ENCODE peak calls at places on chromosomes 16 and 17, in seven cellular contexts. One of them, this sample, is unnamed.

GRCh38 chr17:75411328-75412067 is 6.0 kb upstream of the GRB2 start:
- DNase-seq in ELR: no peak
- DNase-seq in NCI-H1105 treated with DMSO at 0.1 percent for 48 hours: no peak
- DNase-seq in KG1: peak; percentile 64
- DNase-seq in KBM-7: peak; percentile 91
- DNase-seq in psoas muscle: no peak
- DNase-seq in glutamatergic neuron: no peak
- DNase-seq in this sample: no peak

GRCh38 chr17:61201211-61201610 is 198.4 kb upstream of the TBX2 start:
- DNase-seq in NCI-H1105 treated with DMSO at 0.1 percent for 48 hours: no peak
- DNase-seq in psoas muscle: no peak
- DNase-seq in KG1: no peak
- DNase-seq in KBM-7: no peak
- DNase-seq in glutamatergic neuron: no peak
- DNase-seq in ELR: peak; percentile 97
- DNase-seq in this sample: peak; percentile 82

GRCh38 chr17:78110363-78111011 is 18.1 kb downstream of the TMC6 start:
- DNase-seq in NCI-H1105 treated with DMSO at 0.1 percent for 48 hours: no peak
- DNase-seq in KBM-7: no peak
- DNase-seq in KG1: no peak
- DNase-seq in psoas muscle: peak; percentile 65
- DNase-seq in glutamatergic neuron: no peak
- DNase-seq in ELR: no peak
- DNase-seq in this sample: no peak

GRCh38 chr16:78993342-78993741 is 607.2 kb downstream of the MAF start:
- DNase-seq in KBM-7: no peak
- DNase-seq in ELR: no peak
- DNase-seq in psoas muscle: no peak
- DNase-seq in glutamatergic neuron: no peak
- DNase-seq in KG1: no peak
- DNase-seq in NCI-H1105 treated with DMSO at 0.1 percent for 48 hours: peak; percentile 90
- DNase-seq in this sample: no peak

GRCh38 chr17:3913531-3914318 is 2.5 kb downstream of the P2RX1 start:
- DNase-seq in KG1: no peak
- DNase-seq in glutamatergic neuron: peak; percentile 91
- DNase-seq in ELR: peak; percentile 82
- DNase-seq in psoas muscle: peak; percentile 79
- DNase-seq in KBM-7: peak; percentile 86
- DNase-seq in NCI-H1105 treated with DMSO at 0.1 percent for 48 hours: peak; percentile 41
- DNase-seq in this sample: peak; percentile 78

GRCh38 chr17:70523407-70523806 is 354.1 kb downstream of the KCNJ2 start:
- DNase-seq in KBM-7: no peak
- DNase-seq in ELR: peak; percentile 15
- DNase-seq in glutamatergic neuron: no peak
- DNase-seq in NCI-H1105 treated with DMSO at 0.1 percent for 48 hours: peak; percentile 58
- DNase-seq in KG1: no peak
- DNase-seq in psoas muscle: no peak
- DNase-seq in this sample: no peak

GRCh38 chr16:4574919-4575705 is 19.0 kb downstream of the C16orf96 start:
- DNase-seq in ELR: no peak
- DNase-seq in glutamatergic neuron: no peak
- DNase-seq in psoas muscle: no peak
- DNase-seq in NCI-H1105 treated with DMSO at 0.1 percent for 48 hours: no peak
- DNase-seq in KBM-7: peak; percentile 39
- DNase-seq in KG1: peak; percentile 28
- DNase-seq in this sample: no peak

GRCh38 chr17:2239882-2240430 is 63.6 kb downstream of the SMG6 start:
- DNase-seq in psoas muscle: peak; percentile 72
- DNase-seq in KG1: no peak
- DNase-seq in KBM-7: no peak
- DNase-seq in NCI-H1105 treated with DMSO at 0.1 percent for 48 hours: no peak
- DNase-seq in glutamatergic neuron: no peak
- DNase-seq in ELR: peak; percentile 91
- DNase-seq in this sample: peak; percentile 90

GRCh38 chr16:4945560-4946502 is 8.9 kb upstream of the PPL start:
- DNase-seq in glutamatergic neuron: no peak
- DNase-seq in NCI-H1105 treated with DMSO at 0.1 percent for 48 hours: no peak
- DNase-seq in psoas muscle: peak; percentile 70
- DNase-seq in KBM-7: no peak
- DNase-seq in ELR: peak; percentile 76
- DNase-seq in KG1: no peak
- DNase-seq in this sample: peak; percentile 97

GRCh38 chr17:8163978-8164814 is 1.4 kb upstream of the VAMP2 start:
- DNase-seq in NCI-H1105 treated with DMSO at 0.1 percent for 48 hours: no peak
- DNase-seq in ELR: peak; percentile 50
- DNase-seq in KBM-7: peak; percentile 93
- DNase-seq in psoas muscle: peak; percentile 85
- DNase-seq in glutamatergic neuron: peak; percentile 47
- DNase-seq in KG1: peak; percentile 10
- DNase-seq in this sample: peak; percentile 66

GRCh38 chr17:65270932-65271700 is 133.9 kb downstream of the RGS9 start:
- DNase-seq in KG1: no peak
- DNase-seq in NCI-H1105 treated with DMSO at 0.1 percent for 48 hours: no peak
- DNase-seq in ELR: no peak
- DNase-seq in glutamatergic neuron: no peak
- DNase-seq in KBM-7: no peak
- DNase-seq in psoas muscle: no peak
- DNase-seq in this sample: no peak

GRCh38 chr17:7912927-7913524 is 3.1 kb downstream of the RNF227 start:
- DNase-seq in glutamatergic neuron: no peak
- DNase-seq in ELR: peak; percentile 89
- DNase-seq in KG1: no peak
- DNase-seq in psoas muscle: no peak
- DNase-seq in NCI-H1105 treated with DMSO at 0.1 percent for 48 hours: peak; percentile 85
- DNase-seq in KBM-7: peak; percentile 89
- DNase-seq in this sample: peak; percentile 71

GRCh38 chr17:4477286-4477791 is 21.3 kb upstream of the SPNS2 start:
- DNase-seq in glutamatergic neuron: no peak
- DNase-seq in NCI-H1105 treated with DMSO at 0.1 percent for 48 hours: no peak
- DNase-seq in psoas muscle: no peak
- DNase-seq in KG1: no peak
- DNase-seq in KBM-7: no peak
- DNase-seq in ELR: peak; percentile 20
- DNase-seq in this sample: peak; percentile 40

GRCh38 chr17:19805006-19805405 is 56.9 kb upstream of the ALDH3A1 start:
- DNase-seq in NCI-H1105 treated with DMSO at 0.1 percent for 48 hours: no peak
- DNase-seq in KBM-7: no peak
- DNase-seq in ELR: no peak
- DNase-seq in glutamatergic neuron: no peak
- DNase-seq in psoas muscle: no peak
- DNase-seq in KG1: no peak
- DNase-seq in this sample: no peak

GRCh38 chr17:17751489-17751995 is 70.3 kb downstream of the RAI1 start:
- DNase-seq in ELR: no peak
- DNase-seq in KG1: peak; percentile 46
- DNase-seq in KBM-7: no peak
- DNase-seq in NCI-H1105 treated with DMSO at 0.1 percent for 48 hours: no peak
- DNase-seq in glutamatergic neuron: no peak
- DNase-seq in psoas muscle: no peak
- DNase-seq in this sample: no peak

GRCh38 chr17:12983986-12984932 is 33.6 kb downstream of the ELAC2 start:
- DNase-seq in glutamatergic neuron: no peak
- DNase-seq in psoas muscle: peak; percentile 86
- DNase-seq in KG1: no peak
- DNase-seq in NCI-H1105 treated with DMSO at 0.1 percent for 48 hours: no peak
- DNase-seq in ELR: peak; percentile 64
- DNase-seq in KBM-7: no peak
- DNase-seq in this sample: peak; percentile 52

GRCh38 chr16:49995720-49996119 is 29.3 kb upstream of the CNEP1R1 start:
- DNase-seq in glutamatergic neuron: no peak
- DNase-seq in NCI-H1105 treated with DMSO at 0.1 percent for 48 hours: no peak
- DNase-seq in KBM-7: no peak
- DNase-seq in ELR: no peak
- DNase-seq in psoas muscle: no peak
- DNase-seq in KG1: no peak
- DNase-seq in this sample: no peak

GRCh38 chr17:17785407-17785806 is 51.4 kb downstream of the SREBF1 start:
- DNase-seq in glutamatergic neuron: no peak
- DNase-seq in NCI-H1105 treated with DMSO at 0.1 percent for 48 hours: no peak
- DNase-seq in ELR: no peak
- DNase-seq in KBM-7: no peak
- DNase-seq in KG1: no peak
- DNase-seq in psoas muscle: peak; percentile 17
- DNase-seq in this sample: no peak

GRCh38 chr16:83581082-83581481 is 226.7 kb upstream of the HSBP1 start:
- DNase-seq in ELR: peak; percentile 39
- DNase-seq in psoas muscle: no peak
- DNase-seq in glutamatergic neuron: no peak
- DNase-seq in KBM-7: no peak
- DNase-seq in NCI-H1105 treated with DMSO at 0.1 percent for 48 hours: no peak
- DNase-seq in KG1: no peak
- DNase-seq in this sample: no peak

GRCh38 chr17:44222112-44222869 is 2.8 kb upstream of the UBTF start:
- DNase-seq in glutamatergic neuron: peak; percentile 72
- DNase-seq in psoas muscle: peak; percentile 79
- DNase-seq in KG1: no peak
- DNase-seq in KBM-7: peak; percentile 69
- DNase-seq in ELR: peak; percentile 86
- DNase-seq in NCI-H1105 treated with DMSO at 0.1 percent for 48 hours: peak; percentile 84
- DNase-seq in this sample: peak; percentile 38

GRCh38 chr17:78979780-78980623 is at the start of gene LGALS3BP:
- DNase-seq in psoas muscle: peak; percentile 74
- DNase-seq in glutamatergic neuron: no peak
- DNase-seq in KBM-7: no peak
- DNase-seq in NCI-H1105 treated with DMSO at 0.1 percent for 48 hours: peak; percentile 86
- DNase-seq in ELR: peak; percentile 82
- DNase-seq in KG1: no peak
- DNase-seq in this sample: peak; percentile 93

GRCh38 chr16:59699786-59700185 is 965.7 kb upstream of the GOT2 start:
- DNase-seq in psoas muscle: no peak
- DNase-seq in KG1: no peak
- DNase-seq in glutamatergic neuron: no peak
- DNase-seq in KBM-7: no peak
- DNase-seq in NCI-H1105 treated with DMSO at 0.1 percent for 48 hours: no peak
- DNase-seq in ELR: no peak
- DNase-seq in this sample: no peak

GRCh38 chr17:60135951-60136666 is 13.7 kb upstream of the CA4 start:
- DNase-seq in KBM-7: no peak
- DNase-seq in ELR: no peak
- DNase-seq in KG1: no peak
- DNase-seq in psoas muscle: no peak
- DNase-seq in NCI-H1105 treated with DMSO at 0.1 percent for 48 hours: no peak
- DNase-seq in glutamatergic neuron: peak; percentile 9
- DNase-seq in this sample: no peak

GRCh38 chr17:77772461-77772897 is 186.0 kb upstream of the TNRC6C start:
- DNase-seq in ELR: peak; percentile 24
- DNase-seq in KG1: no peak
- DNase-seq in KBM-7: peak; percentile 69
- DNase-seq in NCI-H1105 treated with DMSO at 0.1 percent for 48 hours: no peak
- DNase-seq in psoas muscle: peak; percentile 57
- DNase-seq in glutamatergic neuron: peak; percentile 84
- DNase-seq in this sample: peak; percentile 56

GRCh38 chr16:1532771-1533170 is 695 bp upstream of the TMEM204 start:
- DNase-seq in KBM-7: no peak
- DNase-seq in NCI-H1105 treated with DMSO at 0.1 percent for 48 hours: no peak
- DNase-seq in ELR: no peak
- DNase-seq in psoas muscle: no peak
- DNase-seq in glutamatergic neuron: no peak
- DNase-seq in KG1: no peak
- DNase-seq in this sample: no peak

GRCh38 chr17:72863511-72864175 is 228.8 kb downstream of the SLC39A11 start:
- DNase-seq in ELR: no peak
- DNase-seq in KBM-7: no peak
- DNase-seq in glutamatergic neuron: peak; percentile 24
- DNase-seq in psoas muscle: no peak
- DNase-seq in KG1: no peak
- DNase-seq in NCI-H1105 treated with DMSO at 0.1 percent for 48 hours: no peak
- DNase-seq in this sample: no peak

GRCh38 chr16:2689968-2690830 is 7.9 kb downstream of the KCTD5 start:
- DNase-seq in KG1: peak; percentile 34
- DNase-seq in KBM-7: no peak
- DNase-seq in glutamatergic neuron: peak; percentile 13
- DNase-seq in psoas muscle: peak; percentile 70
- DNase-seq in ELR: no peak
- DNase-seq in NCI-H1105 treated with DMSO at 0.1 percent for 48 hours: no peak
- DNase-seq in this sample: no peak

GRCh38 chr17:50266384-50267073 is 7.7 kb upstream of the TMEM92 start:
- DNase-seq in KBM-7: no peak
- DNase-seq in KG1: no peak
- DNase-seq in NCI-H1105 treated with DMSO at 0.1 percent for 48 hours: no peak
- DNase-seq in ELR: peak; percentile 76
- DNase-seq in glutamatergic neuron: peak; percentile 10
- DNase-seq in psoas muscle: peak; percentile 51
- DNase-seq in this sample: peak; percentile 79

GRCh38 chr17:66814570-66814969 is 20.3 kb upstream of the CACNG5 start:
- DNase-seq in psoas muscle: no peak
- DNase-seq in glutamatergic neuron: no peak
- DNase-seq in KG1: no peak
- DNase-seq in NCI-H1105 treated with DMSO at 0.1 percent for 48 hours: no peak
- DNase-seq in KBM-7: no peak
- DNase-seq in ELR: no peak
- DNase-seq in this sample: no peak

GRCh38 chr16:85749686-85750020 is 1.2 kb downstream of the C16orf74 start:
- DNase-seq in glutamatergic neuron: no peak
- DNase-seq in ELR: no peak
- DNase-seq in KG1: no peak
- DNase-seq in NCI-H1105 treated with DMSO at 0.1 percent for 48 hours: no peak
- DNase-seq in KBM-7: no peak
- DNase-seq in psoas muscle: no peak
- DNase-seq in this sample: no peak

GRCh38 chr17:7846063-7846735 is 8.7 kb upstream of the TMEM88 start:
- DNase-seq in KG1: no peak
- DNase-seq in ELR: no peak
- DNase-seq in KBM-7: no peak
- DNase-seq in glutamatergic neuron: no peak
- DNase-seq in NCI-H1105 treated with DMSO at 0.1 percent for 48 hours: no peak
- DNase-seq in psoas muscle: no peak
- DNase-seq in this sample: no peak

GRCh38 chr16:49638696-49639629 is 216.9 kb downstream of the ZNF423 start:
- DNase-seq in NCI-H1105 treated with DMSO at 0.1 percent for 48 hours: no peak
- DNase-seq in KG1: no peak
- DNase-seq in KBM-7: no peak
- DNase-seq in psoas muscle: peak; percentile 46
- DNase-seq in glutamatergic neuron: peak; percentile 45
- DNase-seq in ELR: no peak
- DNase-seq in this sample: no peak

GRCh38 chr17:38693700-38694329 is 11.3 kb upstream of the MLLT6 start:
- DNase-seq in KBM-7: no peak
- DNase-seq in glutamatergic neuron: no peak
- DNase-seq in KG1: no peak
- DNase-seq in NCI-H1105 treated with DMSO at 0.1 percent for 48 hours: no peak
- DNase-seq in psoas muscle: peak; percentile 91
- DNase-seq in ELR: no peak
- DNase-seq in this sample: no peak

GRCh38 chr17:38742431-38743308 is 5.5 kb downstream of the PCGF2 start:
- DNase-seq in psoas muscle: no peak
- DNase-seq in glutamatergic neuron: no peak
- DNase-seq in ELR: peak; percentile 60
- DNase-seq in KG1: no peak
- DNase-seq in KBM-7: no peak
- DNase-seq in NCI-H1105 treated with DMSO at 0.1 percent for 48 hours: peak; percentile 86
- DNase-seq in this sample: no peak